ENCODE peak calls at places on chromosomes 7 and 10, in seven cellular contexts. One of them, this sample, is unnamed. For H3K4me1, the result is how much of the 10 kb centered on the place peaks cover.

GRCh38 chr10:9305018-9305655 is 1250.6 kb downstream of the GATA3 start:
- DNase-seq in right cardiac atrium: no peak
- DNase-seq in thoracic aorta: no peak
- DNase-seq in GM23338: peak
- DNase-seq in PC-9: peak
- DNase-seq in mesenchymal stem cell: peak
- DNase-seq in uterus: no peak
- DNase-seq in this sample: peak

GRCh38 chr10:14573666-14574261 is 200.9 kb downstream of the FAM107B start:
- DNase-seq in uterus: no peak
- DNase-seq in PC-9: peak
- DNase-seq in GM23338: no peak
- DNase-seq in right cardiac atrium: no peak
- DNase-seq in thoracic aorta: no peak
- DNase-seq in mesenchymal stem cell: peak
- DNase-seq in this sample: peak

GRCh38 chr7:73708961-73709360 is 10.5 kb downstream of the STX1A start:
- DNase-seq in mesenchymal stem cell: no peak
- DNase-seq in uterus: no peak
- DNase-seq in right cardiac atrium: no peak
- DNase-seq in thoracic aorta: no peak
- DNase-seq in GM23338: no peak
- DNase-seq in PC-9: peak
- DNase-seq in this sample: no peak

GRCh38 chr7:139582130-139582650 is 58.7 kb downstream of the CLEC2L start:
- DNase-seq in mesenchymal stem cell: no peak
- DNase-seq in PC-9: no peak
- DNase-seq in GM23338: no peak
- DNase-seq in thoracic aorta: no peak
- DNase-seq in right cardiac atrium: no peak
- DNase-seq in uterus: no peak
- DNase-seq in this sample: no peak

GRCh38 chr7:31061185-31061584 is 9.1 kb downstream of the ADCYAP1R1 start:
- DNase-seq in GM23338: peak
- DNase-seq in mesenchymal stem cell: no peak
- DNase-seq in right cardiac atrium: no peak
- DNase-seq in PC-9: no peak
- DNase-seq in thoracic aorta: no peak
- DNase-seq in uterus: no peak
- DNase-seq in this sample: no peak

GRCh38 chr10:130761896-130762295 is 549.6 kb downstream of the TCERG1L start:
- DNase-seq in GM23338: no peak
- DNase-seq in PC-9: no peak
- DNase-seq in right cardiac atrium: no peak
- DNase-seq in mesenchymal stem cell: no peak
- DNase-seq in thoracic aorta: no peak
- DNase-seq in uterus: no peak
- DNase-seq in this sample: no peak

GRCh38 chr7:95485749-95486148 is at the start of gene ASB4:
- DNase-seq in GM23338: no peak
- DNase-seq in thoracic aorta: no peak
- DNase-seq in right cardiac atrium: no peak
- DNase-seq in PC-9: no peak
- DNase-seq in mesenchymal stem cell: no peak
- DNase-seq in uterus: no peak
- DNase-seq in this sample: no peak

GRCh38 chr10:108465871-108466641 is 1301.5 kb upstream of the SORCS1 start:
- DNase-seq in GM23338: peak
- DNase-seq in mesenchymal stem cell: peak
- DNase-seq in PC-9: no peak
- DNase-seq in thoracic aorta: no peak
- DNase-seq in right cardiac atrium: peak
- DNase-seq in uterus: no peak
- DNase-seq in this sample: no peak

GRCh38 chr10:32958085-32958991 is at the start of gene ITGB1:
- DNase-seq in GM23338: peak
- DNase-seq in uterus: peak
- DNase-seq in right cardiac atrium: peak
- DNase-seq in mesenchymal stem cell: peak
- DNase-seq in thoracic aorta: peak
- DNase-seq in PC-9: peak
- DNase-seq in this sample: peak

GRCh38 chr10:32957341-32958084 is 517 bp downstream of the ITGB1 start:
- DNase-seq in mesenchymal stem cell: no peak
- DNase-seq in thoracic aorta: no peak
- DNase-seq in uterus: peak
- DNase-seq in GM23338: peak
- DNase-seq in right cardiac atrium: peak
- DNase-seq in PC-9: no peak
- DNase-seq in this sample: peak

GRCh38 chr10:32955790-32956189 is 2.2 kb downstream of the ITGB1 start:
- DNase-seq in GM23338: no peak
- DNase-seq in mesenchymal stem cell: no peak
- DNase-seq in right cardiac atrium: no peak
- DNase-seq in thoracic aorta: no peak
- DNase-seq in PC-9: no peak
- DNase-seq in uterus: no peak
- DNase-seq in this sample: no peak

GRCh38 chr10:32955299-32955772 is 2.7 kb downstream of the ITGB1 start:
- DNase-seq in right cardiac atrium: no peak
- DNase-seq in PC-9: no peak
- DNase-seq in uterus: no peak
- DNase-seq in GM23338: no peak
- DNase-seq in thoracic aorta: no peak
- DNase-seq in mesenchymal stem cell: no peak
- DNase-seq in this sample: no peak

DNA sequence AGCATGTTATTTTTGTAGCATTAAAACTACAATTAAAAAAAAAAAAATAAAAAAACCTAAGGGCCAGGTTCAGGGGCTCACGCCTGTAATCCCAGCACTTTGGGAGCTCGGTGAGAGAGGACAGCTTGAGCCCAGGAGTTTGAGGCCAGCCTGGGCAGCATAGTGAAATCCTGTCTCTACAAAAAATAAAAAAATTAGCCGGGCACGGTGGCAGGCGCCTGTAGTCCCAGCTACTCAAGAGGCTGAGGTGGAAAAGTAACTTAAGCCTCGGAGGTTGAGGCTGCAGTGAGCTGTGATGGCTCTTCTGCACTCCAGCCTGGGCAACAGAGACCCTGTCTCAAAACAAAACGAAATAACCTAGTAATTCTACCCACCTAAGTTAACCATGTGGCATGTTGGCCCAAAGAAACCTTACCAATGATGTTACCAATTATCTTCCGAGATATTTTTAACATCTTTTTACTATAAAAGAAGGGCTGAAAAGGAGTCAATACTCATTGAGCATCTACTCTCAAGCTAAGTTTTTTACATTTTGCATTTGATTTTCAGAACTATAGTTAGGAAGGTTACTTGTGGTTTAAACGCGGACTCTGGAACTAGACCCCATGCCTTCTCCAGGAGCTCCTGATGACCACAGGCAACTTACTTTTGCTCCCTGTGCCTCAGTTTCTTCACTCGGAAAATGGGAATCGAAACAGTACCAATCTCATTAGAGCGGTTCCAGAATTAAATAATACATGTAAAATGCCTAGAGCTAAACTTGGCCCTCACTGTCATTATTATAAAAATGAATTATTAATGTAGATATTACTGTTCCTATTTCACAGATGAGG is 1.4 kb downstream of the ITGB1 start:
- DNase-seq in mesenchymal stem cell: no peak
- DNase-seq in GM23338: no peak
- DNase-seq in PC-9: no peak
- DNase-seq in uterus: no peak
- DNase-seq in right cardiac atrium: no peak
- DNase-seq in thoracic aorta: no peak
- DNase-seq in this sample: no peak
- H3K4me1 ChIP-seq in mesenchymal stem cell: under half
- H3K4me1 ChIP-seq in GM23338: half or more
- H3K4me1 ChIP-seq in PC-9: half or more
- H3K4me1 ChIP-seq in uterus: under half
- H3K4me1 ChIP-seq in right cardiac atrium: under half
- H3K4me1 ChIP-seq in thoracic aorta: half or more
- H3K4me1 ChIP-seq in this sample: half or more

GRCh38 chr10:110730345-110731055 is 86.4 kb downstream of the RBM20 start:
- DNase-seq in uterus: no peak
- DNase-seq in PC-9: no peak
- DNase-seq in GM23338: no peak
- DNase-seq in thoracic aorta: no peak
- DNase-seq in mesenchymal stem cell: no peak
- DNase-seq in right cardiac atrium: no peak
- DNase-seq in this sample: no peak

GRCh38 chr10:110723224-110723891 is 79.2 kb downstream of the RBM20 start:
- DNase-seq in PC-9: no peak
- DNase-seq in GM23338: no peak
- DNase-seq in mesenchymal stem cell: no peak
- DNase-seq in thoracic aorta: no peak
- DNase-seq in right cardiac atrium: no peak
- DNase-seq in uterus: no peak
- DNase-seq in this sample: no peak

GRCh38 chr10:110724937-110725336 is 80.8 kb downstream of the RBM20 start:
- DNase-seq in GM23338: no peak
- DNase-seq in right cardiac atrium: no peak
- DNase-seq in thoracic aorta: no peak
- DNase-seq in PC-9: no peak
- DNase-seq in mesenchymal stem cell: no peak
- DNase-seq in uterus: no peak
- DNase-seq in this sample: no peak

GRCh38 chr10:110724116-110724701 is 80.1 kb downstream of the RBM20 start:
- DNase-seq in mesenchymal stem cell: no peak
- DNase-seq in thoracic aorta: no peak
- DNase-seq in GM23338: no peak
- DNase-seq in uterus: no peak
- DNase-seq in right cardiac atrium: no peak
- DNase-seq in PC-9: no peak
- DNase-seq in this sample: no peak

DNA sequence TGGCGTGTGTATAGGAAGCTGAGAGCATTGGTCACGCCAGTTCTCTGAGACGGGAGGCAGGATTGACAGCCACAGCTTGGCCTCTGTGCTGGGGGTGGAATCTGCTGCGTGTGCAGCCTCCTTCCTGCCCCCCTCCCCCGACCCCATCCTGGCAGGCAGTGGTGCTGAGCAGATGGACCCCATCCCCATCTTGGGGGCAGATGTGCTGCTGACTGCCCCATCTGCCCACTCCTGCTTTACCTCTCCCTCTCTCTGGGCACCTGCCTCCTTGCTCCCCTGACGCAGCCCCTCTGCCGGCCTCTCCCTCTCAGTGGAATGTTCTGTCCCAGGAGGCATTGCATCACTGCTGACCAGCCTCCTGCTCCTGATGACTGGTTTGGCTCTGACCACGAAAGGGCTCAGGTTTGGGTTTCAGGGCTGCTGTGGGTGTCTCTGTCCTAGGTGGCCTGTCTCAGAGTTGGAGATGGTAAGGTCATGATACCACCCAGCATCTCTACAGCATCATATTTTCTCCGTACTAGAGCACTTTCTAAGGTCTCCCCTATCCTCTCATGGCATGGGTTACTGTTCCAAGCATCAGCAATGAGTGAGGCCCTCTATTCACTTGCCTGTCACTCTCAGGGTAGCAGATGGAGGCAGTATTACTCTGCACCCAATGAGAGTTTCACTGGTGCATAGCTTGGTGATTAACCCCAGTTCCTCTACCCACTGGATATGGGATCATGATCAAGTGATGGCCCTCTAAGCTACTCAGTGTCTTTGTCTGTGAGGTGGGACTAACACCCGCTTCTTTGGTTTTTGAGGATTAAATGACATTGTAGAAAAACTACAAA is 81.9 kb downstream of the RBM20 start:
- DNase-seq in GM23338: peak
- DNase-seq in right cardiac atrium: no peak
- DNase-seq in mesenchymal stem cell: peak
- DNase-seq in thoracic aorta: no peak
- DNase-seq in uterus: no peak
- DNase-seq in PC-9: no peak
- DNase-seq in this sample: no peak
- H3K4me1 ChIP-seq in GM23338: under half
- H3K4me1 ChIP-seq in right cardiac atrium: under half
- H3K4me1 ChIP-seq in mesenchymal stem cell: under half
- H3K4me1 ChIP-seq in thoracic aorta: under half
- H3K4me1 ChIP-seq in uterus: under half
- H3K4me1 ChIP-seq in PC-9: under half
- H3K4me1 ChIP-seq in this sample: under half

DNA sequence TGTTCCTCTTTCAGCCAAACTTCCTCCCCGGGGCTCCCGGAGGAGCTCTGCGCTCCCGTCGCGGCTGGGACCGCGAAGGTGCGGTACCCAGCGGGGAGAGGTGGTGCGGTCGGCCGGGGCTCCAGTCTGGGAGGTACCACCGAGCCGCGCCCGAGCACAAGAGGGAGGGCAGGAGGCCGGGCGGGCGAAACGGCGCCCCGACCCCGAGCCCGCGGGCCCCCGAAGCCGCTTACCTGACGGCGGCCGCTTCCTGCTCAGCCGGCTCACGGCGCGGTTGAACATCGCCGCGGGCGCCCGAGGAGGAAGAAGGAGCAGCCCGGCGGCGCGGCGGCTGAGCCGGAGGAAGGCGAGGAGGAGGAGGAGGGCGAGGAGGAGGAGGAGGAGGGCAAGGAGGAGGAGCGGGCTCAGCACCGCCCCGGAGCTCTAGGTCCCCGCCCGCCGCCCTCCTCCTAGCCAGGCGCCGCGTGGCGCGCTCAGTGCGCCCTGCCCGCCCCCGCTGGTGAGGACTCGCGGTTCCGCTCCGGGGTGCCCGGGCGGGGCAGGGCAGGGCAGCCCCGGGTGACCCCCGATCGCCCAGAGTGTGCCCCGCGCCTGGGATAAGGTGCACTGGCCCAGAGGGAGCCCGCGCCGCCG is at the start of gene RGS10:
- DNase-seq in thoracic aorta: no peak
- DNase-seq in mesenchymal stem cell: peak
- DNase-seq in uterus: peak
- DNase-seq in GM23338: peak
- DNase-seq in right cardiac atrium: peak
- DNase-seq in PC-9: peak
- DNase-seq in this sample: peak
- H3K4me1 ChIP-seq in thoracic aorta: under half
- H3K4me1 ChIP-seq in mesenchymal stem cell: under half
- H3K4me1 ChIP-seq in uterus: under half
- H3K4me1 ChIP-seq in GM23338: under half
- H3K4me1 ChIP-seq in right cardiac atrium: under half
- H3K4me1 ChIP-seq in PC-9: under half
- H3K4me1 ChIP-seq in this sample: under half

GRCh38 chr7:3065724-3066143 is 22.1 kb upstream of the CARD11 start:
- DNase-seq in uterus: no peak
- DNase-seq in mesenchymal stem cell: peak
- DNase-seq in right cardiac atrium: peak
- DNase-seq in GM23338: peak
- DNase-seq in thoracic aorta: no peak
- DNase-seq in PC-9: peak
- DNase-seq in this sample: peak

GRCh38 chr7:3067606-3068005 is 23.9 kb upstream of the CARD11 start:
- DNase-seq in PC-9: no peak
- DNase-seq in uterus: no peak
- DNase-seq in thoracic aorta: no peak
- DNase-seq in GM23338: no peak
- DNase-seq in right cardiac atrium: no peak
- DNase-seq in mesenchymal stem cell: no peak
- DNase-seq in this sample: no peak

GRCh38 chr7:3067193-3067592 is 23.5 kb upstream of the CARD11 start:
- DNase-seq in thoracic aorta: no peak
- DNase-seq in PC-9: no peak
- DNase-seq in uterus: no peak
- DNase-seq in mesenchymal stem cell: no peak
- DNase-seq in GM23338: no peak
- DNase-seq in right cardiac atrium: no peak
- DNase-seq in this sample: no peak

GRCh38 chr7:3068568-3068967 is 24.9 kb upstream of the CARD11 start:
- DNase-seq in thoracic aorta: no peak
- DNase-seq in GM23338: no peak
- DNase-seq in uterus: no peak
- DNase-seq in right cardiac atrium: no peak
- DNase-seq in mesenchymal stem cell: no peak
- DNase-seq in PC-9: no peak
- DNase-seq in this sample: no peak

DNA sequence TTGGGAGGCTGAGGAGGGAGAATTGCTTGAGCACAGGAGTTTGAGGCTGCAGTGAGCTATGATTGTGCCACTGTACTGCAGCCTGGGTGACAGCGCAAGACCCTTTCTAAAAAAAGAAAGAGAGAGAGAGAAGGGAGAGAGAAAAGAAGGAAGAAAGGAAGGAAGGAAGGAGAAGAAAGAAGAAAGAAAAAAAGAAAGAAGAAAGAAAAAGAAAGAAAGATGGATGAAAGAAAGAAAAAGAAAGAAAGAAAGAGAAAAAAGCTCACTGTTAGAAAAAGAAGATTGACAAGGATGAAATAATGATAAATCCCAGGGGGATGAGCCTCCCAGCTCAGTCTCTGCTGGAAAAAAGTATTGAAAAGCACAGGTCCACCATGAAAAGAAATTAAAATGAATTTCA is 22.8 kb upstream of the CARD11 start:
- DNase-seq in mesenchymal stem cell: no peak
- DNase-seq in PC-9: no peak
- DNase-seq in thoracic aorta: no peak
- DNase-seq in GM23338: no peak
- DNase-seq in right cardiac atrium: no peak
- DNase-seq in uterus: no peak
- DNase-seq in this sample: no peak
- H3K4me1 ChIP-seq in mesenchymal stem cell: under half
- H3K4me1 ChIP-seq in PC-9: under half
- H3K4me1 ChIP-seq in thoracic aorta: under half
- H3K4me1 ChIP-seq in GM23338: under half
- H3K4me1 ChIP-seq in right cardiac atrium: under half
- H3K4me1 ChIP-seq in uterus: under half
- H3K4me1 ChIP-seq in this sample: under half